ENCODE peak calls at places on chromosomes 12 and 14, in six cellular contexts. V, Z, Y, B, J and C are unnamed samples. For H3K4me1, the result is how much of the 10 kb centered on the place peaks cover.

GRCh38 chr14:96206461-96206860 is 1.8 kb downstream of the BDKRB2 start:
- DNase-seq in V (no peak), Z (peak), Y (no peak), B (peak), J (no peak), C (peak)

GRCh38 chr14:53542692-53543091 is 389.6 kb upstream of the DDHD1 start:
- DNase-seq in V (no peak), Z (no peak), Y (no peak), B (peak), J (no peak), C (peak)

GRCh38 chr12:74152370-74152769 is 385.3 kb upstream of the ATXN7L3B start:
- DNase-seq in V (no peak), Z (no peak), Y (no peak), B (no peak), J (no peak), C (no peak)

GRCh38 chr14:63186453-63186852 is 17.8 kb upstream of the RHOJ start:
- DNase-seq in V (no peak), Z (no peak), Y (no peak), B (peak), J (no peak), C (no peak)

GRCh38 chr14:49966971-49967630 is 74.2 kb downstream of the ARF6 start:
- DNase-seq in V (no peak), Z (no peak), Y (no peak), B (peak), J (no peak), C (no peak)

GRCh38 chr14:53510281-53510912 is 357.3 kb upstream of the DDHD1 start:
- DNase-seq in V (no peak), Z (no peak), Y (no peak), B (peak), J (no peak), C (no peak)

GRCh38 chr12:71333418-71333817 is 106.2 kb upstream of the LGR5 start:
- DNase-seq in V (no peak), Z (no peak), Y (no peak), B (no peak), J (no peak), C (no peak)

GRCh38 chr12:128578045-128578444 is 245.7 kb downstream of the SLC15A4 start:
- DNase-seq in V (no peak), Z (no peak), Y (no peak), B (no peak), J (no peak), C (no peak)

GRCh38 chr12:104232609-104233280 is 17.2 kb downstream of the TXNRD1 start:
- DNase-seq in V (no peak), Z (no peak), Y (no peak), B (no peak), J (no peak), C (no peak)

GRCh38 chr14:65421201-65421981 is 8.9 kb downstream of the FUT8 start:
- DNase-seq in V (no peak), Z (no peak), Y (no peak), B (peak), J (no peak), C (no peak)

GRCh38 chr12:128823216-128823915 is 392 bp downstream of the SLC15A4 start:
- DNase-seq in V (no peak), Z (peak), Y (peak), B (peak), J (peak), C (peak)

GRCh38 chr12:49225551-49226166 is 36.8 kb upstream of the TUBA1A start:
- DNase-seq in V (no peak), Z (no peak), Y (no peak), B (peak), J (peak), C (no peak)

GRCh38 chr14:53509227-53509822 is 356.2 kb upstream of the DDHD1 start:
- DNase-seq in V (no peak), Z (no peak), Y (no peak), B (peak), J (no peak), C (no peak)

GRCh38 chr14:73620268-73620667 is 8.0 kb downstream of the ACOT6 start:
- DNase-seq in V (no peak), Z (no peak), Y (no peak), B (no peak), J (peak), C (no peak)

GRCh38 chr12:18589316-18589715 is 148.5 kb downstream of the PLCZ1 start:
- DNase-seq in V (no peak), Z (no peak), Y (no peak), B (no peak), J (no peak), C (no peak)

GRCh38 chr12:58745348-58746125 is 174.8 kb downstream of the LRIG3 start:
- DNase-seq in V (no peak), Z (no peak), Y (peak), B (peak), J (no peak), C (no peak)

GRCh38 chr12:80979251-80979650 is 41.5 kb upstream of the LIN7A start:
- DNase-seq in V (no peak), Z (no peak), Y (no peak), B (no peak), J (no peak), C (no peak)

GRCh38 chr14:69818760-69819191 is 21.7 kb upstream of the SLC10A1 start:
- DNase-seq in V (peak), Z (peak), Y (no peak), B (peak), J (no peak), C (peak)

GRCh38 chr12:7032990-7033389 is 14.7 kb upstream of the LPCAT3 start:
- DNase-seq in V (no peak), Z (no peak), Y (no peak), B (no peak), J (no peak), C (no peak)

GRCh38 chr14:76924363-76925151 is 98.3 kb downstream of the LRRC74A start:
- DNase-seq in V (no peak), Z (no peak), Y (no peak), B (no peak), J (no peak), C (peak)

GRCh38 chr12:18421840-18422239 is 160.5 kb downstream of the PIK3C2G start:
- DNase-seq in V (no peak), Z (no peak), Y (no peak), B (peak), J (no peak), C (no peak)

GRCh38 chr12:40312982-40313576 is 88.3 kb downstream of the LRRK2 start:
- DNase-seq in V (no peak), Z (no peak), Y (no peak), B (peak), J (no peak), C (no peak)

GRCh38 chr14:33218030-33218429 is 279.4 kb downstream of the NPAS3 start:
- DNase-seq in V (no peak), Z (no peak), Y (no peak), B (no peak), J (no peak), C (no peak)

GRCh38 chr12:53738834-53739284 is 11.6 kb upstream of the CALCOCO1 start:
- DNase-seq in V (no peak), Z (no peak), Y (no peak), B (no peak), J (no peak), C (no peak)

GRCh38 chr14:35878272-35879140 is 52.4 kb downstream of the BRMS1L start:
- DNase-seq in V (no peak), Z (no peak), Y (no peak), B (peak), J (no peak), C (no peak)

GRCh38 chr12:79370021-79370420 is 320.7 kb downstream of the PAWR start:
- DNase-seq in V (no peak), Z (no peak), Y (no peak), B (no peak), J (no peak), C (no peak)

GRCh38 chr14:79417961-79418360 is 793.3 kb downstream of the DIO2 start:
- DNase-seq in V (no peak), Z (no peak), Y (no peak), B (no peak), J (no peak), C (no peak)

GRCh38 chr14:46747253-46747652 is 95.7 kb upstream of the RPL10L start:
- DNase-seq in V (no peak), Z (no peak), Y (no peak), B (no peak), J (no peak), C (no peak)

GRCh38 chr12:40016960-40017359 is 88.9 kb downstream of the SLC2A13 start:
- DNase-seq in V (no peak), Z (no peak), Y (no peak), B (peak), J (no peak), C (no peak)

GRCh38 chr12:22250762-22251161 is 83.7 kb downstream of the ST8SIA1 start:
- DNase-seq in V (no peak), Z (no peak), Y (no peak), B (no peak), J (no peak), C (no peak)

GRCh38 chr14:104213301-104214034 is 75.1 kb downstream of the KIF26A start:
- DNase-seq in V (no peak), Z (no peak), Y (peak), B (no peak), J (peak), C (no peak)

GRCh38 chr12:1013618-1014489 is 22.8 kb downstream of the ERC1 start:
- DNase-seq in V (no peak), Z (no peak), Y (no peak), B (peak), J (no peak), C (no peak)

GRCh38 chr12:131055596-131056233 is 102.0 kb downstream of the ADGRD1 start:
- DNase-seq in V (no peak), Z (no peak), Y (no peak), B (no peak), J (no peak), C (no peak)

GRCh38 chr14:55974046-55974582 is 144.1 kb upstream of the PELI2 start:
- DNase-seq in V (no peak), Z (no peak), Y (no peak), B (no peak), J (no peak), C (no peak)

GRCh38 chr14:105861985-105862465 is 335.6 kb downstream of the TMEM121 start:
- DNase-seq in V (peak), Z (no peak), Y (peak), B (no peak), J (no peak), C (no peak)

GRCh38 chr12:76199808-76200207 is 115.3 kb upstream of the NAP1L1 start:
- DNase-seq in V (no peak), Z (no peak), Y (no peak), B (no peak), J (no peak), C (no peak)

GRCh38 chr12:49369723-49370145 is 2.5 kb downstream of the SPATS2 start:
- DNase-seq in V (no peak), Z (no peak), Y (no peak), B (peak), J (no peak), C (peak)

GRCh38 chr12:49671051-49671765 is 36.0 kb downstream of the FMNL3 start:
- DNase-seq in V (peak), Z (no peak), Y (peak), B (no peak), J (no peak), C (no peak)

GRCh38 chr12:55933799-55934174 is 2.8 kb downstream of the DGKA start:
- DNase-seq in V (no peak), Z (no peak), Y (no peak), B (no peak), J (no peak), C (no peak)

GRCh38 chr12:55933158-55933798 is 2.3 kb downstream of the DGKA start:
- DNase-seq in V (no peak), Z (peak), Y (no peak), B (peak), J (no peak), C (no peak)

GRCh38 chr12:55935742-55936151 is 4.8 kb downstream of the DGKA start:
- DNase-seq in V (no peak), Z (no peak), Y (peak), B (no peak), J (peak), C (no peak)

GRCh38 chr12:55934773-55935172 is 3.8 kb downstream of the DGKA start:
- DNase-seq in V (no peak), Z (no peak), Y (no peak), B (no peak), J (no peak), C (no peak)

GRCh38 chr12:55934343-55934742 is 3.4 kb downstream of the DGKA start:
- DNase-seq in V (no peak), Z (no peak), Y (no peak), B (no peak), J (no peak), C (no peak)
- H3K4me1 ChIP-seq in V (half or more), Z (under half), Y (under half), B (under half), J (under half), C (under half)

GRCh38 chr12:106791531-106791930 is 17.0 kb downstream of the RIC8B start:
- DNase-seq in V (no peak), Z (no peak), Y (no peak), B (no peak), J (no peak), C (no peak)

GRCh38 chr12:106794369-106794768 is 19.9 kb downstream of the RIC8B start:
- DNase-seq in V (no peak), Z (no peak), Y (no peak), B (no peak), J (no peak), C (no peak)

GRCh38 chr12:106790020-106790419 is 15.5 kb downstream of the RIC8B start:
- DNase-seq in V (no peak), Z (no peak), Y (no peak), B (peak), J (no peak), C (no peak)
- TF ChIP-seq CTCF in V (no peak), Z (no peak), Y (no peak), B (peak), J (no peak), C (no peak)

DNA sequence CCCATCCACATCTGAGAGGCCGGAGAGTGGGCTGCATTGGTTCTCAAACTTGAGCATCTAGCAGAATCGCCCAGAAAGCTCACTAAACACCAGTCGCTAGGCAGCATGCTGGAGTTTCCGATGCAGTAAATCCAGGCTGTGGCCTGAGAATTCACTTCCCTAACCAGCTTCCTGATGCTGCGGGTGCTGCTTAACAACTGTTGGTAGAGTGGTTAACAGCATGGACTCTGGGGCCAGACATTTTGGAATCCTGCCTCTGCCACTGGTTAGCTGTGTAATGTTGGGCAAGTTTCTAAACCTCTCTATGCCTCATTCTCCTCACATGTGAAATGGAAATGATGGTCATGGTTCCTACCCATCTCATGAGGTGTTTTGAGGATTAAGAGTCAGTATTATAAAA is 118.0 kb downstream of the PLXNC1 start:
- DNase-seq in V (no peak), Z (no peak), Y (no peak), B (no peak), J (no peak), C (no peak)
- H3K4me1 ChIP-seq in V (under half), Z (under half), Y (under half), B (under half), J (half or more), C (under half)

DNA sequence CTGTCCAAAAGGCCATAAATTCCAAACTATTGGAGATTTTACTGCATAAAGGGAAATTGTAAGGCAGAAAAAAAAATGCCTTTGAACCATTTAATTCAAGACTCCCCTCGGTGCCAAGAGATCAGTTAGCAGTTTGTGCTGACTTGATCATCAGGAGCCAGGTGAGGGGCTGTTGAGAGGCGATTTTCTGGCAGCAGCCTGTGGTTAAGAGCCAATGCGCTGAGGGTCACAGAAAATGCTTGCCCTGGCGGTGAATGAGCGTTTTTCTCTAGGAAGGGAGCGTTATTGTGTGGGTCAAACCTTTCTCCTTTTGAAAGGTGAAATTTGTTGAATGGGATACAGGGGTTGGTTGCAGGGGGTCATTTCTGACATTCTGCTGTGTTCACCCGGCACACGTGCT is 4.7 kb downstream of the SRRM4 start:
- DNase-seq in V (no peak), Z (no peak), Y (no peak), B (no peak), J (no peak), C (no peak)
- TF ChIP-seq CTCF in V (no peak), Z (no peak), Y (no peak), B (no peak), J (no peak), C (no peak)

DNA sequence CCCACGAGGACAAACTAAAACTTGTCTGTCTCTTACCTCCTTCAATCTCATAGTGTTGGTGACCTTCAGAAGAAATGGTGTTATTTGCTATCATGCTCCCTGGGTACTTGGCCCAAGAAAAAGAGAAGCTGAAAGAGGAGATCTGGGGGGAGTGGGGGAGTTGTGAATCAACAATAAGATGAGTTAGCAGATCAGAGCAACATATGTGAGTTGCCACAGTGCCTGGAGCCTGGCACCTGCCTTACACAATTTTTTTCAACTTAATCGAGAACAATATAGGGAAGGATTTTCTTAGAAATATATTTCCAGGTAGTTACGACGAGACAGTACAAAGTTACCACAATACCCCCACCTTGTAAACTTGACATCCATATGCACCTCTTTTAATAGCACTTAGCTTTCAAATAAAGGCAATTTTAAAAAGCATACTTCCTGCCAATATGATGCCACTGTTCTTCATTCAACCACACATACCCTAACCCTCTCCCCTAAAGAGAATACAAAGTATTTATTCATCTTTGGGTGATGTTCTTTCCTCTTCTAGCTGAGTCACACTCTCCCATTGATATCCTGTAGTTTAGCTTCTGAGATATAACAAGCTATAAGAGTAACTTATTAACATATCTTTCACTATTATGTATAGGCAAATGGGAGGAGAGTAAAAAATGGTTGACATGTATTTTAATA is 424.1 kb upstream of the OR4E1 start:
- DNase-seq in V (no peak), Z (no peak), Y (no peak), B (no peak), J (no peak), C (no peak)
- H3K4me1 ChIP-seq in V (under half), Z (under half), Y (under half), B (under half), J (under half), C (under half)